ENCODE peak calls at places on chromosomes 3 and 15, in four cellular contexts. M, D, N and S are unnamed samples.

GRCh38 chr15:56869573-56869972 is 48.9 kb upstream of the TCF12 start:
- DNase-seq in M (no peak), D (peak), N (no peak), S (peak)

GRCh38 chr3:98553751-98554150 is 22.0 kb downstream of the GPR15 start:
- DNase-seq in M (no peak), D (no peak), N (no peak), S (no peak)

GRCh38 chr15:94432279-94432678 is 200.9 kb downstream of the MCTP2 start:
- DNase-seq in M (no peak), D (no peak), N (no peak), S (no peak)

GRCh38 chr15:43230640-43231115 is 9.9 kb upstream of the EPB42 start:
- DNase-seq in M (no peak), D (no peak), N (no peak), S (peak)

GRCh38 chr15:78316211-78317077 is 17.0 kb upstream of the SKIC8 start:
- DNase-seq in M (no peak), D (peak), N (no peak), S (no peak)

GRCh38 chr15:60793656-60794055 is 314.7 kb upstream of the ICE2 start:
- DNase-seq in M (no peak), D (no peak), N (no peak), S (no peak)

GRCh38 chr15:33242165-33242564 is 47.7 kb upstream of the FMN1 start:
- DNase-seq in M (no peak), D (no peak), N (no peak), S (peak)

GRCh38 chr3:18007980-18008379 is 265.5 kb upstream of the TBC1D5 start:
- DNase-seq in M (no peak), D (no peak), N (no peak), S (no peak)

GRCh38 chr3:153350420-153350819 is 188.4 kb downstream of the RAP2B start:
- DNase-seq in M (no peak), D (no peak), N (no peak), S (peak)

GRCh38 chr3:31364711-31365110 is 168.0 kb upstream of the STT3B start:
- DNase-seq in M (no peak), D (no peak), N (no peak), S (no peak)

GRCh38 chr15:68820205-68820588 is 498 bp downstream of the ANP32A start:
- DNase-seq in M (peak), D (peak), N (no peak), S (peak)

GRCh38 chr15:69145694-69146492 is 14.5 kb upstream of the GLCE start:
- DNase-seq in M (no peak), D (peak), N (no peak), S (no peak)

GRCh38 chr15:66261056-66261455 is 7.5 kb upstream of the MEGF11 start:
- DNase-seq in M (no peak), D (no peak), N (no peak), S (no peak)

GRCh38 chr3:196422976-196423781 is 9.0 kb downstream of the UBXN7 start:
- DNase-seq in M (no peak), D (no peak), N (no peak), S (no peak)

GRCh38 chr3:63230146-63230545 is 48.0 kb upstream of the SYNPR start:
- DNase-seq in M (no peak), D (no peak), N (no peak), S (no peak)

GRCh38 chr15:69017978-69018377 is 3.5 kb downstream of the NOX5 start:
- DNase-seq in M (no peak), D (no peak), N (no peak), S (no peak)